ENCODE peak calls at places on chromosomes 2 and 18, in five cellular contexts. One of them, this sample, is unnamed.
A peak's percentile ranks its signal among the peaks of the same experiment; 100 is the strongest.

GRCh38 chr2:36399050-36399449 is 43.5 kb downstream of the CRIM1 start:
- DNase-seq in heart right ventricle: no peak
- DNase-seq in IMR-90: no peak
- DNase-seq in ovary: no peak
- DNase-seq in A673: peak; percentile 47
- DNase-seq in this sample: no peak

GRCh38 chr2:152555048-152555447 is 162.2 kb downstream of the PRPF40A start:
- DNase-seq in heart right ventricle: no peak
- DNase-seq in IMR-90: no peak
- DNase-seq in ovary: no peak
- DNase-seq in A673: peak; percentile 50
- DNase-seq in this sample: no peak

GRCh38 chr18:7414459-7414858 is 152.7 kb upstream of the PTPRM start:
- DNase-seq in heart right ventricle: no peak
- DNase-seq in IMR-90: no peak
- DNase-seq in ovary: no peak
- DNase-seq in A673: no peak
- DNase-seq in this sample: peak; percentile 68

GRCh38 chr2:33133436-33133835 is 186.7 kb downstream of the LTBP1 start:
- DNase-seq in heart right ventricle: peak; percentile 22
- DNase-seq in IMR-90: peak; percentile 75
- DNase-seq in ovary: peak; percentile 61
- DNase-seq in A673: no peak
- DNase-seq in this sample: peak; percentile 11

GRCh38 chr18:69282371-69282770 is 118.3 kb upstream of the DOK6 start:
- DNase-seq in heart right ventricle: no peak
- DNase-seq in IMR-90: no peak
- DNase-seq in ovary: no peak
- DNase-seq in A673: no peak
- DNase-seq in this sample: no peak

GRCh38 chr18:75249672-75250470 is 39.3 kb downstream of the TSHZ1 start:
- DNase-seq in heart right ventricle: no peak
- DNase-seq in IMR-90: no peak
- DNase-seq in ovary: peak; percentile 30
- DNase-seq in A673: no peak
- DNase-seq in this sample: no peak

GRCh38 chr2:9336534-9337354 is 86.6 kb downstream of the ITGB1BP1 start:
- DNase-seq in heart right ventricle: no peak
- DNase-seq in IMR-90: peak; percentile 97
- DNase-seq in ovary: peak; percentile 63
- DNase-seq in A673: peak; percentile 94
- DNase-seq in this sample: peak; percentile 91

GRCh38 chr2:20300656-20301055 is 50.0 kb downstream of the PUM2 start:
- DNase-seq in heart right ventricle: no peak
- DNase-seq in IMR-90: no peak
- DNase-seq in ovary: no peak
- DNase-seq in A673: no peak
- DNase-seq in this sample: no peak

GRCh38 chr2:215530191-215530968 is 94.5 kb upstream of the FN1 start:
- DNase-seq in heart right ventricle: no peak
- DNase-seq in IMR-90: peak; percentile 73
- DNase-seq in ovary: no peak
- DNase-seq in A673: no peak
- DNase-seq in this sample: peak; percentile 95

GRCh38 chr2:108409768-108410167 is 32.0 kb downstream of the SULT1C4 start:
- DNase-seq in heart right ventricle: no peak
- DNase-seq in IMR-90: peak; percentile 86
- DNase-seq in ovary: no peak
- DNase-seq in A673: no peak
- DNase-seq in this sample: no peak

GRCh38 chr18:37450434-37451133 is 115.0 kb downstream of the CELF4 start:
- DNase-seq in heart right ventricle: no peak
- DNase-seq in IMR-90: peak; percentile 4
- DNase-seq in ovary: peak; percentile 85
- DNase-seq in A673: no peak
- DNase-seq in this sample: no peak

GRCh38 chr2:196144513-196145126 is 26.8 kb downstream of the STK17B start:
- DNase-seq in heart right ventricle: no peak
- DNase-seq in IMR-90: no peak
- DNase-seq in ovary: no peak
- DNase-seq in A673: no peak
- DNase-seq in this sample: no peak
- H3K36me3 ChIP-seq in heart right ventricle: no peaks in the 10 kb centered on the region
- H3K36me3 ChIP-seq in IMR-90: peaks cover 23% of the 10 kb centered on the region
- H3K36me3 ChIP-seq in ovary: no peaks in the 10 kb centered on the region
- H3K36me3 ChIP-seq in A673: peaks cover 22% of the 10 kb centered on the region
- H3K36me3 ChIP-seq in this sample: peaks cover 10% of the 10 kb centered on the region

GRCh38 chr2:132448771-132449170 is 32.2 kb downstream of the GPR39 start:
- DNase-seq in heart right ventricle: no peak
- DNase-seq in IMR-90: peak; percentile 55
- DNase-seq in ovary: no peak
- DNase-seq in A673: peak; percentile 65
- DNase-seq in this sample: peak; percentile 33
- TF ChIP-seq CTCF in heart right ventricle: no peak
- TF ChIP-seq CTCF in IMR-90: peak; percentile 75
- TF ChIP-seq CTCF in ovary: no peak
- TF ChIP-seq CTCF in A673: peak; percentile 72
- TF ChIP-seq CTCF in this sample: peak; percentile 64

DNA sequence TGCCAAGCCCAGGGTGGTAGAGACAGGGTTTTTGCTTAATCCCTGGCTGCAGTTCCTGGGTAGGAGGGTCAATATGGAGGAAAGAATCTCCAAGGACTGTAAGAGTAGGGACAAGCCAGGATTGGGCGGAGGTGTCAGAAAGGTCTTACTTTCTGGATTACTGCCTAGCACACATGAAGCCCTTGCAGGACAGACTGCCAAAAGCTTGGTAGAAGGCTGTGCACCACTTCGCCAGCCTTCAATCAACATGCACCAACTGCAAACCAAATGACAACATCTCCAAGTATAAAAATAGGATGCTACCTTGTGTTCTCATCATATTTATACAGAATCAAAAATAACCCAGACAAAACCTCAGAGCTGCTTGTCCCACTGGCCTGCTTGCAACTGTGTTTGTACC is 3.7 kb downstream of the ZNF142 start:
- DNase-seq in heart right ventricle: no peak
- DNase-seq in IMR-90: no peak
- DNase-seq in ovary: no peak
- DNase-seq in A673: no peak
- DNase-seq in this sample: no peak
- H3K36me3 ChIP-seq in heart right ventricle: peaks cover 32% of the 10 kb centered on the region
- H3K36me3 ChIP-seq in IMR-90: peaks cover 23% of the 10 kb centered on the region
- H3K36me3 ChIP-seq in ovary: no peaks in the 10 kb centered on the region
- H3K36me3 ChIP-seq in A673: peaks cover 64% of the 10 kb centered on the region
- H3K36me3 ChIP-seq in this sample: peaks cover 18% of the 10 kb centered on the region

DNA sequence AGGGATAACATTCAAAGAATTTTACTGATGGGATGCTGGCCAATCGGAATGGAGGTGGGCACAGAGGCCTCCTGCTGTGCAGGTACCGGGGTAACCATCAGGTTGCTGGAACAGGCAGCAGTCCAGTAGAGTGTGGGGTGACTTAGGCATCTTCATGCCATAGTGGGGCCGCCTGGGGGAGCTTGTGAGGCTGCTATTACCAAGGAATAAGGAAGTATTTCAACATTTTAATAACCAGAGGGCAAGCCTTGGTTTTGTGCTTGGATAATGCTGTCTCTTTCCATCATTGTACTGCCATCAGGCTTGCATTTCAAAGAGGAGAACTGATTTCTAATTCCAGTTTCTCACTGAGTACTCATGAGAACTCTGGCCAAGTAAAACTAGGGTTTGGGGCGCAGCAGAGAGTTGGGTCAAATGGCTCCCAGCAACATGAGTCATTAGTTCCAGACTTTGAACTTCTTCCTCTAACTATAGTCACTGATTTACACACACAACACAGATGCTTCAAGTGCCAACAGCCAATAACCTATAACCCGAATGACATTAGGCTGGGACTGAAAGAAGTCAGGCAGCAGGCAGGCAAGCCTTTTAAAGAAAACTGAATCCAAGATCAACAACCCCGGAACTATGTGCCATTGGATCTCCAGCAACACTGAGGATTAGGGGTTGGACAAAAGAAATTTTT is 56.1 kb upstream of the FHL2 start:
- DNase-seq in heart right ventricle: no peak
- DNase-seq in IMR-90: peak; percentile 61
- DNase-seq in ovary: no peak
- DNase-seq in A673: peak; percentile 28
- DNase-seq in this sample: peak; percentile 91
- TF ChIP-seq CTCF in heart right ventricle: no peak
- TF ChIP-seq CTCF in IMR-90: peak; percentile 37
- TF ChIP-seq CTCF in ovary: no peak
- TF ChIP-seq CTCF in A673: peak; percentile 47
- TF ChIP-seq CTCF in this sample: peak; percentile 48

GRCh38 chr18:199768-200167 is 41.4 kb downstream of the USP14 start:
- DNase-seq in heart right ventricle: no peak
- DNase-seq in IMR-90: no peak
- DNase-seq in ovary: no peak
- DNase-seq in A673: no peak
- DNase-seq in this sample: no peak

GRCh38 chr18:199214-199613 is 40.9 kb downstream of the USP14 start:
- DNase-seq in heart right ventricle: no peak
- DNase-seq in IMR-90: no peak
- DNase-seq in ovary: no peak
- DNase-seq in A673: no peak
- DNase-seq in this sample: no peak

DNA sequence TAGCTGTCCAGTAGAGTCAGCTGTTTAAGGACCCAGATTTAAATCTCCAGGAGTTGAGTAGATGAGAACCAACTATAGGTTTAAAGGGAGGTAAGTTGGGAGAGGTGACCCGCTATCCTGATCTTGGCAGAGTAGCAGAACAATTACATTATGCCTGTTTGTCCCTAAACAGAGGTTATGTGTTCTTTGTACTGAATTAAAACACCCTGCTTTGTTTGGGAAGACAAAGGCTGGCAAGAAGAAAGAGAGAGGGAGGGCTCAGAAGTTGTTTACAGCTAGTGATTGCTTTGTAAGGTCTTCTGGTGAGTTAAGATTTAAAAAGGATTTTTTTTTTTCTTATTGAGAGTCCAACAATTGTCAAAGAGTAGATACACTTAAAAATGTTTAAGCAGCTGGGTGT is 37.3 kb downstream of the USP14 start:
- DNase-seq in heart right ventricle: no peak
- DNase-seq in IMR-90: no peak
- DNase-seq in ovary: no peak
- DNase-seq in A673: no peak
- DNase-seq in this sample: no peak
- H3K36me3 ChIP-seq in heart right ventricle: peaks cover 12% of the 10 kb centered on the region
- H3K36me3 ChIP-seq in IMR-90: peaks cover 18% of the 10 kb centered on the region
- H3K36me3 ChIP-seq in ovary: no peaks in the 10 kb centered on the region
- H3K36me3 ChIP-seq in A673: peaks cover 39% of the 10 kb centered on the region
- H3K36me3 ChIP-seq in this sample: peaks cover 4% of the 10 kb centered on the region